ENCODE peak calls at places on chromosomes 3 and 15, in nine cellular contexts. C is activated B cell treated with CpG ODN at 0.5 μM for 24 hours, H is posterior vena cava, S is mammary epithelial cell, N is GM19239, G is D721Med, F is NB4, U is body of pancreas, Y is GM12865. K is an unnamed sample.

GRCh38 chr3:94246136-94246535 is 183.3 kb downstream of the NSUN3 start:
- DNase-seq in C (no peak), H (no peak), S (no peak), N (no peak), G (no peak), F (no peak), U (no peak), Y (no peak), K (no peak)

GRCh38 chr3:145094355-145094941 is 1066.5 kb downstream of the PLOD2 start:
- DNase-seq in C (no peak), H (no peak), S (peak; percentile 62), N (no peak), G (no peak), F (peak; percentile 45), U (no peak), Y (peak; percentile 67), K (peak; percentile 18)

GRCh38 chr15:55530861-55531313 is 22.9 kb upstream of the DNAAF4 start:
- DNase-seq in C (no peak), H (no peak), S (peak; percentile 41), N (no peak), G (no peak), F (no peak), U (no peak), Y (peak; percentile 23), K (no peak)

GRCh38 chr15:36364377-36364776 is 215.0 kb upstream of the CDIN1 start:
- DNase-seq in C (no peak), H (no peak), S (no peak), N (no peak), G (no peak), F (no peak), U (no peak), Y (no peak), K (no peak)

GRCh38 chr15:35306361-35306981 is 221.4 kb upstream of the NANOGP8 start:
- DNase-seq in C (no peak), H (no peak), S (peak; percentile 68), N (no peak), G (no peak), F (no peak), U (no peak), Y (peak; percentile 12), K (peak; percentile 2)

GRCh38 chr15:81314378-81314777 is 9.6 kb downstream of the STARD5 start:
- DNase-seq in C (no peak), H (no peak), S (no peak), N (no peak), G (no peak), F (no peak), U (no peak), Y (no peak), K (no peak)

GRCh38 chr3:18216996-18217395 is 208.1 kb downstream of the SATB1 start:
- DNase-seq in C (no peak), H (no peak), S (no peak), N (no peak), G (no peak), F (no peak), U (no peak), Y (no peak), K (no peak)

GRCh38 chr15:88661041-88661765 is 22.4 kb downstream of the ISG20 start:
- DNase-seq in C (no peak), H (no peak), S (no peak), N (no peak), G (no peak), F (no peak), U (no peak), Y (no peak), K (no peak)

GRCh38 chr15:77897896-77898406 is 179.6 kb downstream of the TBC1D2B start:
- DNase-seq in C (no peak), H (peak; percentile 73), S (no peak), N (no peak), G (no peak), F (no peak), U (no peak), Y (no peak), K (no peak)

GRCh38 chr15:79981861-79982455 is 11.0 kb upstream of the BCL2A1 start:
- DNase-seq in C (no peak), H (no peak), S (no peak), N (no peak), G (no peak), F (peak; percentile 86), U (no peak), Y (peak; percentile 83), K (no peak)

GRCh38 chr3:140050977-140051957 is 116.3 kb downstream of the CLSTN2 start:
- DNase-seq in C (no peak), H (no peak), S (peak; percentile 12), N (no peak), G (no peak), F (peak; percentile 19), U (no peak), Y (no peak), K (no peak)